ENCODE peak calls at places on chromosomes 3 and 15, in nine cellular contexts. W, M, B, R, Z, X, J, K and D are unnamed samples. For H3K27me3, the result is how much of the 10 kb centered on the place peaks cover.

GRCh38 chr3:150243466-150243865 is 164.6 kb upstream of the TSC22D2 start:
- DNase-seq in W (no peak), M (no peak), B (no peak), R (no peak), Z (no peak), X (no peak), J (no peak), K (no peak), D (no peak)

GRCh38 chr15:26051771-26052685 is 188.9 kb upstream of the ATP10A start:
- DNase-seq in W (no peak), M (peak), B (no peak), R (no peak), Z (no peak), X (peak), J (no peak), K (no peak), D (no peak)

GRCh38 chr3:99330281-99330680 is 308.1 kb upstream of the COL8A1 start:
- DNase-seq in W (no peak), M (no peak), B (no peak), R (no peak), Z (no peak), X (no peak), J (no peak), K (no peak), D (no peak)

GRCh38 chr3:64674591-64675076 is 13.2 kb downstream of the ADAMTS9 start:
- DNase-seq in W (no peak), M (no peak), B (no peak), R (no peak), Z (no peak), X (no peak), J (no peak), K (no peak), D (peak)

GRCh38 chr15:90400759-90401314 is 12.8 kb downstream of the IQGAP1 start:
- DNase-seq in W (peak), M (peak), B (peak), R (peak), Z (peak), X (peak), J (no peak), K (peak), D (peak)

GRCh38 chr3:107772016-107772415 is 249.3 kb downstream of the BBX start:
- DNase-seq in W (no peak), M (no peak), B (no peak), R (no peak), Z (no peak), X (no peak), J (no peak), K (no peak), D (no peak)

GRCh38 chr3:160677459-160677901 is 520 bp downstream of the ARL14 start:
- DNase-seq in W (no peak), M (no peak), B (no peak), R (no peak), Z (no peak), X (no peak), J (no peak), K (no peak), D (no peak)

GRCh38 chr3:97705739-97706138 is 58.8 kb upstream of the ARL6 start:
- DNase-seq in W (no peak), M (no peak), B (no peak), R (no peak), Z (no peak), X (no peak), J (no peak), K (no peak), D (no peak)

GRCh38 chr3:146491303-146491702 is 21.9 kb upstream of the PLSCR2 start:
- DNase-seq in W (no peak), M (no peak), B (no peak), R (no peak), Z (no peak), X (no peak), J (no peak), K (no peak), D (no peak)

GRCh38 chr3:56861511-56861910 is 59.8 kb upstream of the ARHGEF3 start:
- DNase-seq in W (no peak), M (no peak), B (no peak), R (no peak), Z (no peak), X (no peak), J (no peak), K (no peak), D (no peak)

GRCh38 chr3:197154-197855 is 742 bp downstream of the CHL1 start:
- DNase-seq in W (no peak), M (peak), B (peak), R (no peak), Z (no peak), X (no peak), J (peak), K (peak), D (peak)

GRCh38 chr3:45330500-45331295 is 57.7 kb upstream of the LARS2 start:
- DNase-seq in W (no peak), M (no peak), B (no peak), R (no peak), Z (no peak), X (no peak), J (no peak), K (no peak), D (no peak)

GRCh38 chr15:74735305-74735704 is 10.0 kb upstream of the CYP1A1 start:
- DNase-seq in W (no peak), M (no peak), B (no peak), R (no peak), Z (no peak), X (no peak), J (no peak), K (no peak), D (no peak)
- H3K27me3 ChIP-seq in W (under half), M (under half), B (under half), R (under half), Z (under half), X (under half), J (under half), K (under half), D (under half)

GRCh38 chr3:20185364-20185732 is 658 bp downstream of the SGO1 start:
- DNase-seq in W (peak), M (no peak), B (no peak), R (no peak), Z (no peak), X (no peak), J (no peak), K (no peak), D (peak)
- H3K27ac ChIP-seq in W (peak), M (no peak), B (peak), R (peak), Z (peak), X (no peak), J (peak), K (no peak), D (peak)

DNA sequence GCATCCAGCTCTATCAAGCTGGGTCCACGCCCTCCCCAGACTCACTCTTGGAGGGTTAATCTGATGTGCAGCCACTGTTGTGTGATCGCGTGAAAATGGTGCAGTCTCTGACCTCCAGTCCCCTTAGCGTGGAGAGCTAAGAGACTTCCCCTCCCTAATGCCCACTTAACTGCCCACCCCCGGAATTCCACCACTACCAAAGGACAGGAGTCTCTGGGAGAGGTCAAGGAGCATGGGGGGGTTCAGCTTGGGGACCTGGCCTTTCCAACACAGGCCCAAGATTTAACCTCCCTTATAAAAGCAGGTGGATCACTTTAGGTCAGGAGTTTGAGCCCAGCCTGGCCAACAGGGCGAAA is 48.8 kb downstream of the CCDC12 start:
- DNase-seq in W (no peak), M (no peak), B (no peak), R (no peak), Z (no peak), X (no peak), J (no peak), K (no peak), D (no peak)
- H3K27me3 ChIP-seq in W (under half), M (under half), B (under half), R (under half), Z (under half), X (under half), J (under half), K (under half), D (under half)

GRCh38 chr3:38098376-38098723 is 38.6 kb downstream of the ACAA1 start:
- DNase-seq in W (no peak), M (no peak), B (no peak), R (no peak), Z (no peak), X (no peak), J (no peak), K (no peak), D (no peak)

GRCh38 chr3:38097446-38098375 is 39.2 kb downstream of the ACAA1 start:
- DNase-seq in W (no peak), M (no peak), B (peak), R (no peak), Z (no peak), X (no peak), J (no peak), K (no peak), D (no peak)

GRCh38 chr3:38099518-38099917 is 37.4 kb downstream of the ACAA1 start:
- DNase-seq in W (no peak), M (no peak), B (peak), R (no peak), Z (no peak), X (no peak), J (no peak), K (no peak), D (no peak)

GRCh38 chr3:38105525-38105924 is 31.4 kb downstream of the ACAA1 start:
- DNase-seq in W (no peak), M (no peak), B (no peak), R (no peak), Z (no peak), X (no peak), J (no peak), K (no peak), D (no peak)

GRCh38 chr3:38102073-38102844 is 34.7 kb downstream of the ACAA1 start:
- DNase-seq in W (no peak), M (no peak), B (no peak), R (no peak), Z (no peak), X (no peak), J (no peak), K (no peak), D (no peak)
- H3K27ac ChIP-seq in W (no peak), M (no peak), B (no peak), R (no peak), Z (no peak), X (no peak), J (peak), K (no peak), D (no peak)

GRCh38 chr15:69082556-69082955 is 68.1 kb downstream of the NOX5 start:
- DNase-seq in W (no peak), M (no peak), B (no peak), R (no peak), Z (no peak), X (no peak), J (no peak), K (no peak), D (no peak)

GRCh38 chr15:69080203-69080957 is 65.9 kb downstream of the NOX5 start:
- DNase-seq in W (no peak), M (no peak), B (peak), R (no peak), Z (no peak), X (no peak), J (no peak), K (no peak), D (no peak)

GRCh38 chr15:69082041-69082502 is 67.6 kb downstream of the NOX5 start:
- DNase-seq in W (peak), M (peak), B (no peak), R (no peak), Z (no peak), X (no peak), J (no peak), K (no peak), D (peak)

GRCh38 chr15:69080958-69081248 is 66.4 kb downstream of the NOX5 start:
- DNase-seq in W (no peak), M (no peak), B (no peak), R (no peak), Z (no peak), X (no peak), J (no peak), K (no peak), D (no peak)

DNA sequence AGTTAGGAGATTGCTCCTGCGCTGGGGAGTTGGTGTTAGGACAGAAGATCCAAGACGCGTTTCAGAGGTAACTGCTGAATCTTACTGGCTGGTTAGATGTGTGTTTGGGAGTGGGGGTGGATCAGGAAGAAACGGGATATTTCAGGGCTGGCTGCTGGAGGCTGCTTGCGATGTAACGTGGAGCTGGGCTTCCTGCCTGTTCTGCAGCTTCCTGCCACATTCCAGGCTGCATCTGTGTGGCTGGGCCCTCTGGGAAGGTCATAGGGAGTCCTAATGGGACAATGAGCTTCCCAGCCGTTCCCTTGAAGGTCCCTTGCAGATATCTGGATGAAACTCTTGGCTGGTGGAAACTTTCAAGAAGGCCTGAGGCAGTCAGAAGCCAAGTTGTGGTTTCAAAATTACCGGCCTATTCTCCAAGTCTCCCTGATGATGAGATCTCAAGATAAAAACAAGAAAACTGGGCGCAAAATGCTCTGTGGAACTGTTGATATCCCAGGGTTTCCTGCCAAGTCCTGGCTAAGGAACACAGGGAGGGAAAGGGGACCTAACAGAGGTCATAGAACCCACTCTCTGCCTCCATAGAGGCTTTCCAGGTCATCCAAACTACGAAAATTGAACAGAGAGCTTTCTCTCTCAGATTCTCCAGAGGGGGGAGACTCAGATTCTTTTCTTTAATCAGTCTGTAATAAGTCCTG is 67.0 kb downstream of the NOX5 start:
- DNase-seq in W (peak), M (peak), B (peak), R (no peak), Z (no peak), X (no peak), J (no peak), K (no peak), D (peak)
- H3K27me3 ChIP-seq in W (under half), M (under half), B (under half), R (under half), Z (under half), X (under half), J (under half), K (under half), D (under half)

GRCh38 chr15:34514251-34514760 is 69.1 kb downstream of the GOLGA8B start:
- DNase-seq in W (peak), M (peak), B (no peak), R (no peak), Z (peak), X (peak), J (peak), K (peak), D (peak)
- H3K27ac ChIP-seq in W (peak), M (peak), B (no peak), R (no peak), Z (peak), X (no peak), J (peak), K (peak), D (peak)

DNA sequence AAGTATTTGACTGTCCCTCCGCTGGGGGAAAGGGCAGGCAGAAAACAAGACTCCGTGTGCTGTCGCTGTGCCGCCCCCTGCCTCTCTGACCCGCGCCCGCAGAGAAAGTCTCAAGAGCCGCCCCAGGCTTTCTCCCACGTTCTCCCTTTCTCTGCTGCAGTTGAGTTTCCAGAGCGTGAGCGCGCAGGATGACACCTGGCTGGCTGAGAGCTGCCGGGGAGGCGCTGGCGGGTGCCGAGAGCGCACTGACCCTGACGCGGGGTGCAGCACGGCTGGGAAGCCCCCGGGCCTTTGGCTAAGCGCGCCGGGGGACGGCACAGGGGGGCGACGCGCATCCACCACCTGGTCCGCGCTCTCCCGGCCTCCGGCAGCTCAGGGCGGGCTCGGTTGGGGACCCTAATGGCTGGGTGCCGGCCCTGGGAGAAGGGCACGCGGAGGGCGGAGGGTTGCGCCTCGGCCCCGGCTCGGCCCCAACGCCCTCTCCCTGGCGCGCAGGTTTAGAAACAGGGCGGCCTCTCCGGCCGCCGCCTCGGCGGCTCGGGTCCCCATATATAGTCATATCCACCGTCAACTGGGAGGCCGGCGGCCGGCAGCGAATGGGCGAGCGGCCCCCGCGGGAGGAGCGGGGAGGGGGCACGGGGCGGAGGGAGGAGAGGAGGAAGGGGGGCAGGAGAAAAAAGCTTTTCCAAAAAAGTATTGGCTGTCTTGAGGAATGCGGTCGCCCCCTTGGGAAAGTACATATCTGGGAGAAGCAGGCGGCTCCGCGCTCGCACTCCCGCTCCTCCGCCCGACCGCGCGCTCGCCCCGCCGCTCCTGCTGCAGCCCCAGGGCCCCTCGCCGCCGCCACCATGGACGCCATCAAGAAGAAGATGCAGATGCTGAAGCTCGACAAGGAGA is at the start of gene TPM1:
- DNase-seq in W (peak), M (peak), B (peak), R (no peak), Z (no peak), X (peak), J (peak), K (peak), D (peak)
- H3K27me3 ChIP-seq in W (under half), M (under half), B (under half), R (under half), Z (half or more), X (under half), J (half or more), K (under half), D (under half)

DNA sequence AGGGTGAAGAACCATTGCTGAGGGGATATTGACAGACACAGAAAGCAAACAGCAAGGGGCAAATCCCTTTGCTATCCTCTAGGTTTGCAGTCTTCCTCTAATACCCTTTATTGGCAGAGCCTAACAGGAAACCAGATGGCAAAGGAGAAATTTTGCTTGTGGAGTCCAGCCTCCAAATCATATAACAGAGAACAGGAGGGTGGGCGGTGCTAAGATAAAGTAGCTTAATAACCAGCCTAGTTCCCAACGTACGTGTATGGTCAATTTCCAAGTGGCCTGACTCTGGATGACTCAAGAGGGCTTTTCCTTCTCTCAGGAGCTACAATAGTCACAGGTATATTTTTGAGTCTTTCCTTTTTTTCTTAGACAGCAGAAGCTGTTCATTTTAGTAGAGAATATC is 404.5 kb downstream of the PDCD6IP start:
- DNase-seq in W (no peak), M (no peak), B (no peak), R (no peak), Z (no peak), X (no peak), J (no peak), K (no peak), D (no peak)
- H3K27ac ChIP-seq in W (no peak), M (no peak), B (no peak), R (no peak), Z (no peak), X (no peak), J (no peak), K (no peak), D (no peak)

GRCh38 chr15:29568840-29569532 is 253.3 kb downstream of the TJP1 start:
- DNase-seq in W (no peak), M (no peak), B (peak), R (peak), Z (no peak), X (no peak), J (no peak), K (no peak), D (peak)

GRCh38 chr15:29570931-29571727 is 251.1 kb downstream of the TJP1 start:
- DNase-seq in W (no peak), M (no peak), B (peak), R (no peak), Z (no peak), X (no peak), J (no peak), K (no peak), D (peak)

GRCh38 chr15:29569533-29570092 is 252.7 kb downstream of the TJP1 start:
- DNase-seq in W (no peak), M (no peak), B (peak), R (no peak), Z (no peak), X (no peak), J (no peak), K (no peak), D (peak)

GRCh38 chr15:29571728-29572454 is 250.4 kb downstream of the TJP1 start:
- DNase-seq in W (no peak), M (no peak), B (no peak), R (no peak), Z (no peak), X (no peak), J (no peak), K (no peak), D (peak)

DNA sequence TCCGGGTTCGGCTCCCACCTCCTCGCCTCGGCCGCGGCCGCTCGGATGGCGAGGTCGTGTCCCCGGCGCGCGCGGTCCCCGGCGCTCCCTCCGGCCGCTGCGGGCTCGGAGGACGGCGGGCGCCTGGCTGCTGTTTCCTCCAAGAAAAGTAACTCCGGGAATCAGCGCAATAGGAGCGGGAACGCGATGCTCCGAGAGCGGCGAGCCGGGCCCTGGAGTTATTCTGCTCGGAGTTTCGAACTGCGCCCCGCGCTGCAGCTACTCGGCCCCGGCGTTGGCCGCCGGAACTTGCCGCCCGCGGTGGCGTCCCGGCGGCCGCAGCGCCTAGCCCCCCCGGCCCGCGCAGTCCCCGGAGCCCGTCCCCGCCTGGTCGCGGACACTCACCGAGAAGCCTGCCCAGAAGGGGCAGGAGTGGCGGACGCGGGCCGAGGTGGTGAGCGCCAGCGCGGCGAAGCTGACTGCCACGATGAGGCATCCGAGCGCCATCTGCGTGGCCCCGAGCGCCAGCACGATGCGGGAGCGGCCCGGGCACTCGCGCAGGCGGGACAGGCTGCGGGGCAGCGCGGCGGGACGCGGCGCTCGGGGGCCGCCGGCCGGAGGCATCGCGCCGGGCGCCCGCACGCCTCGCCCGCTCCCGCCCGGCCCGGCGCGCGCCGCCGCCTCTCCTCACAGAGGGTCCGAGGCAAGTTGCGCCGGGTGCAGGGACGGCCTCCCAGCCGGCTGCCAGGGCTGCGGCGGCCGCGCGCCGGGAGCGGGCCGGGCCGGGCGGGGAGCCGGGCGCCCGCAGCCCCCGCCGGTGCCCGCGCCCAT is 251.9 kb downstream of the TJP1 start:
- DNase-seq in W (no peak), M (no peak), B (no peak), R (no peak), Z (no peak), X (no peak), J (no peak), K (no peak), D (peak)
- H3K27me3 ChIP-seq in W (under half), M (half or more), B (under half), R (under half), Z (under half), X (under half), J (under half), K (under half), D (half or more)